ENCODE peak calls at places on chromosome 16, in ten cellular contexts. One of them, this sample, is unnamed.

GRCh38 chr16:82460761-82461160 is 166.0 kb upstream of the CDH13 start:
- DNase-seq in transverse colon: no peak
- DNase-seq in breast epithelium: no peak
- DNase-seq in upper lobe of left lung: no peak
- DNase-seq in endothelial cell of umbilical vein: no peak
- DNase-seq in suprapubic skin: no peak
- DNase-seq in GM23338: peak; percentile 20
- DNase-seq in stomach: no peak
- DNase-seq in prostate gland: no peak
- DNase-seq in Panc1: no peak
- DNase-seq in this sample: no peak

GRCh38 chr16:26569793-26570192 is 496.9 kb upstream of the C16orf82 start:
- DNase-seq in prostate gland: no peak
- DNase-seq in GM23338: peak; percentile 53
- DNase-seq in endothelial cell of umbilical vein: no peak
- DNase-seq in transverse colon: no peak
- DNase-seq in upper lobe of left lung: no peak
- DNase-seq in suprapubic skin: no peak
- DNase-seq in stomach: no peak
- DNase-seq in breast epithelium: no peak
- DNase-seq in Panc1: peak; percentile 7
- DNase-seq in this sample: no peak

GRCh38 chr16:1180772-1181714 is 28.1 kb downstream of the CACNA1H start:
- DNase-seq in suprapubic skin: no peak
- DNase-seq in upper lobe of left lung: no peak
- DNase-seq in endothelial cell of umbilical vein: no peak
- DNase-seq in GM23338: no peak
- DNase-seq in stomach: no peak
- DNase-seq in Panc1: no peak
- DNase-seq in prostate gland: no peak
- DNase-seq in transverse colon: no peak
- DNase-seq in breast epithelium: no peak
- DNase-seq in this sample: no peak

GRCh38 chr16:11063432-11064201 is 119.3 kb downstream of the CLEC16A start:
- DNase-seq in GM23338: no peak
- DNase-seq in transverse colon: no peak
- DNase-seq in upper lobe of left lung: no peak
- DNase-seq in prostate gland: no peak
- DNase-seq in suprapubic skin: no peak
- DNase-seq in breast epithelium: no peak
- DNase-seq in stomach: no peak
- DNase-seq in endothelial cell of umbilical vein: no peak
- DNase-seq in Panc1: no peak
- DNase-seq in this sample: no peak

GRCh38 chr16:66979011-66979717 is 9.2 kb upstream of the CES4A start:
- DNase-seq in Panc1: no peak
- DNase-seq in GM23338: no peak
- DNase-seq in suprapubic skin: no peak
- DNase-seq in upper lobe of left lung: no peak
- DNase-seq in transverse colon: no peak
- DNase-seq in endothelial cell of umbilical vein: no peak
- DNase-seq in breast epithelium: no peak
- DNase-seq in stomach: no peak
- DNase-seq in prostate gland: no peak
- DNase-seq in this sample: no peak

GRCh38 chr16:3171855-3172593 is 16.0 kb upstream of the OR1F1 start:
- DNase-seq in transverse colon: no peak
- DNase-seq in breast epithelium: no peak
- DNase-seq in stomach: no peak
- DNase-seq in Panc1: peak; percentile 93
- DNase-seq in upper lobe of left lung: no peak
- DNase-seq in GM23338: peak; percentile 85
- DNase-seq in prostate gland: no peak
- DNase-seq in suprapubic skin: no peak
- DNase-seq in endothelial cell of umbilical vein: no peak
- DNase-seq in this sample: no peak

GRCh38 chr16:15682105-15682570 is 32.1 kb downstream of the NDE1 start:
- DNase-seq in suprapubic skin: no peak
- DNase-seq in GM23338: peak; percentile 78
- DNase-seq in endothelial cell of umbilical vein: peak; percentile 84
- DNase-seq in Panc1: peak; percentile 86
- DNase-seq in transverse colon: peak; percentile 21
- DNase-seq in breast epithelium: no peak
- DNase-seq in upper lobe of left lung: no peak
- DNase-seq in prostate gland: no peak
- DNase-seq in stomach: peak; percentile 29
- DNase-seq in this sample: no peak

GRCh38 chr16:86061318-86061695 is 162.3 kb downstream of the IRF8 start:
- DNase-seq in endothelial cell of umbilical vein: no peak
- DNase-seq in breast epithelium: no peak
- DNase-seq in GM23338: no peak
- DNase-seq in stomach: no peak
- DNase-seq in transverse colon: no peak
- DNase-seq in prostate gland: no peak
- DNase-seq in Panc1: no peak
- DNase-seq in suprapubic skin: no peak
- DNase-seq in upper lobe of left lung: no peak
- DNase-seq in this sample: no peak

GRCh38 chr16:58264961-58265479 is 29.8 kb downstream of the PRSS54 start:
- DNase-seq in transverse colon: peak; percentile 44
- DNase-seq in stomach: no peak
- DNase-seq in suprapubic skin: no peak
- DNase-seq in GM23338: no peak
- DNase-seq in Panc1: peak; percentile 12
- DNase-seq in upper lobe of left lung: no peak
- DNase-seq in endothelial cell of umbilical vein: peak; percentile 47
- DNase-seq in prostate gland: no peak
- DNase-seq in breast epithelium: peak; percentile 65
- DNase-seq in this sample: no peak

GRCh38 chr16:50288920-50289319 is 22.6 kb downstream of the ADCY7 start:
- DNase-seq in GM23338: no peak
- DNase-seq in upper lobe of left lung: no peak
- DNase-seq in breast epithelium: no peak
- DNase-seq in transverse colon: no peak
- DNase-seq in endothelial cell of umbilical vein: no peak
- DNase-seq in stomach: no peak
- DNase-seq in Panc1: no peak
- DNase-seq in suprapubic skin: no peak
- DNase-seq in prostate gland: no peak
- DNase-seq in this sample: no peak

GRCh38 chr16:15837761-15838160 is 19.1 kb downstream of the MYH11 start:
- DNase-seq in stomach: no peak
- DNase-seq in GM23338: no peak
- DNase-seq in upper lobe of left lung: no peak
- DNase-seq in Panc1: no peak
- DNase-seq in transverse colon: no peak
- DNase-seq in suprapubic skin: no peak
- DNase-seq in prostate gland: no peak
- DNase-seq in endothelial cell of umbilical vein: no peak
- DNase-seq in breast epithelium: no peak
- DNase-seq in this sample: no peak

GRCh38 chr16:7334801-7335560 is 2.3 kb downstream of the RBFOX1 start:
- DNase-seq in GM23338: no peak
- DNase-seq in suprapubic skin: no peak
- DNase-seq in upper lobe of left lung: no peak
- DNase-seq in transverse colon: no peak
- DNase-seq in stomach: no peak
- DNase-seq in breast epithelium: no peak
- DNase-seq in endothelial cell of umbilical vein: no peak
- DNase-seq in Panc1: no peak
- DNase-seq in prostate gland: no peak
- DNase-seq in this sample: no peak

GRCh38 chr16:59573528-59574271 is 839.6 kb upstream of the GOT2 start:
- DNase-seq in suprapubic skin: no peak
- DNase-seq in prostate gland: no peak
- DNase-seq in GM23338: no peak
- DNase-seq in Panc1: peak; percentile 41
- DNase-seq in breast epithelium: no peak
- DNase-seq in stomach: no peak
- DNase-seq in endothelial cell of umbilical vein: no peak
- DNase-seq in upper lobe of left lung: no peak
- DNase-seq in transverse colon: no peak
- DNase-seq in this sample: no peak

GRCh38 chr16:27414803-27415431 is 12.9 kb downstream of the IL21R start:
- DNase-seq in Panc1: no peak
- DNase-seq in stomach: no peak
- DNase-seq in GM23338: no peak
- DNase-seq in prostate gland: no peak
- DNase-seq in endothelial cell of umbilical vein: no peak
- DNase-seq in suprapubic skin: no peak
- DNase-seq in transverse colon: no peak
- DNase-seq in upper lobe of left lung: no peak
- DNase-seq in breast epithelium: no peak
- DNase-seq in this sample: no peak

GRCh38 chr16:86663691-86664517 is 85.6 kb downstream of the FOXL1 start:
- DNase-seq in suprapubic skin: peak; percentile 62
- DNase-seq in upper lobe of left lung: no peak
- DNase-seq in endothelial cell of umbilical vein: peak; percentile 39
- DNase-seq in Panc1: peak; percentile 46
- DNase-seq in stomach: no peak
- DNase-seq in prostate gland: no peak
- DNase-seq in breast epithelium: no peak
- DNase-seq in transverse colon: no peak
- DNase-seq in GM23338: no peak
- DNase-seq in this sample: no peak

GRCh38 chr16:5374184-5374583 is 276.6 kb upstream of the EEF2KMT start:
- DNase-seq in breast epithelium: no peak
- DNase-seq in prostate gland: no peak
- DNase-seq in Panc1: no peak
- DNase-seq in suprapubic skin: no peak
- DNase-seq in stomach: no peak
- DNase-seq in transverse colon: no peak
- DNase-seq in upper lobe of left lung: no peak
- DNase-seq in endothelial cell of umbilical vein: no peak
- DNase-seq in GM23338: peak; percentile 45
- DNase-seq in this sample: no peak

GRCh38 chr16:48129926-48130325 is 25.9 kb downstream of the ABCC12 start:
- DNase-seq in prostate gland: no peak
- DNase-seq in upper lobe of left lung: no peak
- DNase-seq in GM23338: no peak
- DNase-seq in endothelial cell of umbilical vein: no peak
- DNase-seq in Panc1: no peak
- DNase-seq in suprapubic skin: no peak
- DNase-seq in breast epithelium: no peak
- DNase-seq in stomach: no peak
- DNase-seq in transverse colon: no peak
- DNase-seq in this sample: no peak

GRCh38 chr16:75116911-75117245 is 298 bp upstream of the LDHD start:
- DNase-seq in stomach: no peak
- DNase-seq in GM23338: no peak
- DNase-seq in prostate gland: no peak
- DNase-seq in Panc1: no peak
- DNase-seq in endothelial cell of umbilical vein: no peak
- DNase-seq in suprapubic skin: no peak
- DNase-seq in transverse colon: no peak
- DNase-seq in breast epithelium: no peak
- DNase-seq in upper lobe of left lung: no peak
- DNase-seq in this sample: no peak

GRCh38 chr16:30395155-30395991 is at the start of gene ZNF48:
- DNase-seq in Panc1: no peak
- DNase-seq in prostate gland: peak; percentile 84
- DNase-seq in stomach: peak; percentile 88
- DNase-seq in upper lobe of left lung: peak; percentile 96
- DNase-seq in breast epithelium: peak; percentile 55
- DNase-seq in endothelial cell of umbilical vein: peak; percentile 89
- DNase-seq in suprapubic skin: peak; percentile 85
- DNase-seq in transverse colon: peak; percentile 89
- DNase-seq in GM23338: peak; percentile 92
- DNase-seq in this sample: no peak
- TF ChIP-seq POLR2AphosphoS5 in Panc1: no peak
- TF ChIP-seq POLR2AphosphoS5 in prostate gland: peak; percentile 57
- TF ChIP-seq POLR2AphosphoS5 in stomach: peak; percentile 32
- TF ChIP-seq POLR2AphosphoS5 in upper lobe of left lung: peak; percentile 29
- TF ChIP-seq POLR2AphosphoS5 in breast epithelium: peak; percentile 50
- TF ChIP-seq POLR2AphosphoS5 in endothelial cell of umbilical vein: peak; percentile 74
- TF ChIP-seq POLR2AphosphoS5 in suprapubic skin: peak; percentile 21
- TF ChIP-seq POLR2AphosphoS5 in transverse colon: peak; percentile 18
- TF ChIP-seq POLR2AphosphoS5 in GM23338: peak; percentile 53
- TF ChIP-seq POLR2AphosphoS5 in this sample: peak; percentile 47

GRCh38 chr16:71449020-71449419 is 7.2 kb upstream of the TLE7 start:
- DNase-seq in suprapubic skin: no peak
- DNase-seq in breast epithelium: no peak
- DNase-seq in upper lobe of left lung: no peak
- DNase-seq in endothelial cell of umbilical vein: no peak
- DNase-seq in prostate gland: no peak
- DNase-seq in Panc1: no peak
- DNase-seq in transverse colon: no peak
- DNase-seq in GM23338: no peak
- DNase-seq in stomach: no peak
- DNase-seq in this sample: no peak
- H3K4me3 ChIP-seq in suprapubic skin: no peak overlapping the region
- H3K4me3 ChIP-seq in breast epithelium: no peak overlapping the region
- H3K4me3 ChIP-seq in upper lobe of left lung: no peak overlapping the region
- H3K4me3 ChIP-seq in endothelial cell of umbilical vein: no peak overlapping the region
- H3K4me3 ChIP-seq in prostate gland: no peak overlapping the region
- H3K4me3 ChIP-seq in Panc1: no peak overlapping the region
- H3K4me3 ChIP-seq in transverse colon: no peak overlapping the region
- H3K4me3 ChIP-seq in GM23338: no peak overlapping the region
- H3K4me3 ChIP-seq in stomach: no peak overlapping the region
- H3K4me3 ChIP-seq in this sample: peak overlapping the region; percentile 1

GRCh38 chr16:57192720-57193486 is 6.8 kb downstream of the RSPRY1 start:
- DNase-seq in prostate gland: no peak
- DNase-seq in upper lobe of left lung: no peak
- DNase-seq in GM23338: no peak
- DNase-seq in suprapubic skin: no peak
- DNase-seq in transverse colon: no peak
- DNase-seq in breast epithelium: no peak
- DNase-seq in endothelial cell of umbilical vein: no peak
- DNase-seq in Panc1: no peak
- DNase-seq in stomach: no peak
- DNase-seq in this sample: no peak
- H3K4me1 ChIP-seq in prostate gland: peaks cover 16% of the 10 kb centered on the region
- H3K4me1 ChIP-seq in upper lobe of left lung: peaks cover 27% of the 10 kb centered on the region
- H3K4me1 ChIP-seq in GM23338: peaks cover 4% of the 10 kb centered on the region
- H3K4me1 ChIP-seq in suprapubic skin: peaks cover 34% of the 10 kb centered on the region
- H3K4me1 ChIP-seq in transverse colon: no peaks in the 10 kb centered on the region
- H3K4me1 ChIP-seq in breast epithelium: no peaks in the 10 kb centered on the region
- H3K4me1 ChIP-seq in endothelial cell of umbilical vein: peaks cover 57% of the 10 kb centered on the region
- H3K4me1 ChIP-seq in Panc1: peaks cover 47% of the 10 kb centered on the region
- H3K4me1 ChIP-seq in stomach: peaks cover 43% of the 10 kb centered on the region
- H3K4me1 ChIP-seq in this sample: peaks cover 57% of the 10 kb centered on the region

DNA sequence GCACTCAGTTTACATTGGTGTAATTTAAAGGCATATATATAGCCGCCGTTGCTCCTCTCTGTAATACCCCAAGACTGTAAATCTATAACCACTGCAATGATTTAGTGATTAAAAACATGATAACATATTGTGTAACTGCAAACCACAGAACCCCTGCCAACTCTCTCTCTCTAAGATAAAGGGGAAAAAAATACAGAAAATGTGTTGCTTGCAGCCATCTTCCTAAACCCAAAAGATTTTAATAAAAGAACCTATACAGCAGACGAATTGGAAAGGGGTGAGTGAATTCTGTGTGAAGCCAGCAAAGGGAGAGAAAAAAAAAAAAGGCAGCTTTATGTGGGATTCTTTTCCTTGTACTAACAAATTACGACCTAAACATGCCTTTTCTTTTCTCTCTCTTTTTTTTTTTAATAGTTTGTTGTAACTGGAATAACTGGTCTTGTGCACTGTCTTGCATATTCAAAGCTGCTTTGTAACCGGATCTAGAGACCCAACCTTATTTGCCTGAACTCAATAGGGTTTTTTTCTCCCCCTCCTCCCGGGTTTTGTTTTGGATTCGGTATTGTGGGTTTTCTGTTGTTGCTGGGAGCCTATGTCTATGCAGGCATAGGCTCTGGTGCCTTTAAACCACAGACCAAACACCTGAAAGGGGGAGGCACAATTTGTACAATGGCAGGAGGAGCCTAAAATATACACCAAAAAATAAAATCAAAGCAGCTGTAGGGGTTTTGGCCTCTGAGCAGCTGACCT is 7.0 kb upstream of the ZFHX3 start:
- DNase-seq in breast epithelium: no peak
- DNase-seq in stomach: no peak
- DNase-seq in prostate gland: no peak
- DNase-seq in upper lobe of left lung: no peak
- DNase-seq in GM23338: peak; percentile 63
- DNase-seq in Panc1: no peak
- DNase-seq in suprapubic skin: no peak
- DNase-seq in transverse colon: no peak
- DNase-seq in endothelial cell of umbilical vein: peak; percentile 39
- DNase-seq in this sample: no peak
- TF ChIP-seq POLR2AphosphoS5 in breast epithelium: no peak
- TF ChIP-seq POLR2AphosphoS5 in stomach: no peak
- TF ChIP-seq POLR2AphosphoS5 in prostate gland: peak; percentile 77
- TF ChIP-seq POLR2AphosphoS5 in upper lobe of left lung: no peak
- TF ChIP-seq POLR2AphosphoS5 in GM23338: no peak
- TF ChIP-seq POLR2AphosphoS5 in Panc1: no peak
- TF ChIP-seq POLR2AphosphoS5 in suprapubic skin: no peak
- TF ChIP-seq POLR2AphosphoS5 in transverse colon: no peak
- TF ChIP-seq POLR2AphosphoS5 in endothelial cell of umbilical vein: no peak
- TF ChIP-seq POLR2AphosphoS5 in this sample: no peak